ENCODE peak calls at places on chromosomes 11 and 22, in four cellular contexts. Y, S, Q and O are unnamed samples.

GRCh38 chr11:10307411-10308207 is 2.7 kb downstream of the ADM start:
- DNase-seq in Y (peak; percentile 91), Q (peak; percentile 93), S (peak; percentile 71), O (peak; percentile 83)

GRCh38 chr11:11157201-11157600 is 195.8 kb downstream of the CSNK2A3 start:
- DNase-seq in Q (no peak), S (peak; percentile 33), Y (peak; percentile 41), O (peak; percentile 39)

GRCh38 chr22:32992821-32993220 is 65.4 kb downstream of the SYN3 start:
- DNase-seq in S (no peak), Q (no peak), Y (no peak), O (no peak)

GRCh38 chr11:57596266-57596885 is 1.1 kb upstream of the SERPING1 start:
- DNase-seq in Q (no peak), Y (no peak), S (no peak), O (no peak)

GRCh38 chr11:66744485-66745355 is 15.7 kb upstream of the SPTBN2 start:
- DNase-seq in S (peak; percentile 58), Q (peak; percentile 88), Y (peak; percentile 94), O (peak; percentile 99)

GRCh38 chr11:78227906-78228305 is 39.2 kb downstream of the USP35 start:
- DNase-seq in S (no peak), Y (no peak), Q (no peak), O (no peak)

GRCh38 chr11:67632175-67632981 is 2.6 kb upstream of the NUDT8 start:
- DNase-seq in Q (no peak), S (peak; percentile 71), Y (no peak), O (no peak)

GRCh38 chr11:115500547-115501503 is 3.4 kb downstream of the CADM1 start:
- DNase-seq in S (peak; percentile 94), Q (no peak), Y (no peak), O (no peak)

GRCh38 chr22:36330655-36331305 is 57.0 kb downstream of the MYH9 start:
- DNase-seq in S (no peak), Q (no peak), Y (no peak), O (no peak)
- TF ChIP-seq RNF2 in S (no peak), Q (no peak), Y (no peak), O (no peak)

DNA sequence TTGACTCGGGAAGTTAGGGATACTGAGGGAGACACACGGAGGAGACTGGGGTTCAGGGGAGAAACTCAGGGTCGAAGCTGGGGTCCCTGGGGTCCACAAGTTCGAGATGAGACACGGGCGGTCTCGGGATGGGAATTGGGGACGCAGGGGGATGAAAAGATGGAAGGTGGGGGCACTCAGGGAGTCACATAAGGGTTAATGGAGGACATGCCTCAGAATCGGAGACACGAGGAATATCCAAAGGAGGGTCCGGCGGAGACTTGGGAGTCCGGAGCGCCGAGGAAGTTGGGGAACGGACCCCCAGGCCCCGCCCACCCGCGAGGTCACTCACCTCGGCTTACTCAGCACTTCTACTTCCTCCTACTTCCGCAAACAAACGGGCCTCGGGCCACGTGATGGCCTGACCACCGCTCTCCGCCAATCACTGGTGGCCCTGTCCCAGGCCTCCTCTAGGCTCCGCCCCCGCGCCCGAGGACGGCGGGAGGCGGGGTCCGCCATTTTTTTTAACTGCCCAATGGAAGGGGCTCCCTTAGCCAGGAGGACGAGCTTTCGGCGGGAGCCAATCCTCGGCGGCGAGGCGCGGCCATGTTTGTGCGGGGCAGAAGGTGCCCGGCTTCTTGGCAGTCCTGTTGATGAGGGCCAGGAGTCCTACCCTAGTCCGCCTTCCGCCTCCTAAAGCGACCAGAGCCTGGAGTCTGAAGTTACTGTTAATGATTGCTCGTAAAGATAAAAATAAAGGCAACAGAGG is at the start of gene PLA2G6:
- DNase-seq in Y (peak; percentile 91), Q (peak; percentile 98), S (peak; percentile 97), O (peak; percentile 98)
- TF ChIP-seq POLR2A in Y (peak; percentile 12), Q (peak; percentile 81), S (peak; percentile 57), O (peak; percentile 73)

DNA sequence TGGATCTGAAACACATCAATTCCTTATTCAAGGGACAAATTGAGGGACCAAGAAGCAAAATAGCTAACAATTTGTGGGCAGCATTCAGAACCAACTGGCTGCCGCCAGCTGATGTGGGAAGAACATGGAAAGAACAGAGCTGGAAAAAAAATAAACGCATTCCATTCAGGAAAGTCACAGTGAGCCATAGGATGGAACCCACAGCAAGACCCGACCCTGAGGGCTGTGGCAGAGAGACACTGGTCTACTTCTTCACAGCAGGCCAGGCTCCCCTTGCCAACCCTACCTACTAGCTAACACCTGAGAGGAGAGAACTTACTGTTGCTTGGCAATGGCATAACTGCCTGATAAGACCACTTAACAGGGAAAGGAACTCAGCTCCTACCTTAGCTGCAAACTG is 123.5 kb upstream of the APOA1 start:
- DNase-seq in Y (no peak), Q (no peak), S (no peak), O (no peak)
- TF ChIP-seq RNF2 in Y (no peak), Q (no peak), S (no peak), O (no peak)

GRCh38 chr22:27175974-27176373 is 518.6 kb downstream of the MIAT start:
- DNase-seq in Q (no peak), S (no peak), Y (no peak), O (no peak)
- TF ChIP-seq POLR2A in Q (no peak), S (no peak), Y (no peak), O (no peak)

DNA sequence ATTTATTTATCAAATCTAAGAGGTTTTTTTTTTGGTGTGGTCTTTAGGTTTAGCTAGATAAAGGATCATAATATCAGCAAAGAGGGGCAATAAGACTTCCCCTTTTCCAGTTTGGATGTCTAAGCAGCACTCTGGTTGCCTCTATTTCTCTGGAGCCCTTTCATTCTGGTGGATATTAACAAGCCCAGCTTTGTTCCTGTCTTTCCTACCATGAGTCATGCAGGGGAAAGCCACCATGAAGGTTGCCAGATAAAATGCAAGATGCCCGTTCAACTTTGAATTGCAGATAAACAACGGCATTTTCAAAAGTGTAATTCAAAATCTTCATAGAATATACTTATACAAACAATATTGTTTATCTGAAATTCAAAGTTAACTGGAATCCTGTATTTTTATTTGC is 143.6 kb downstream of the ADAMTS15 start:
- DNase-seq in Q (no peak), Y (no peak), S (no peak), O (no peak)
- TF ChIP-seq RNF2 in Q (no peak), Y (no peak), S (no peak), O (no peak)

GRCh38 chr22:46076651-46077339 is 73.5 kb upstream of the PPARA start:
- DNase-seq in Y (no peak), Q (no peak), S (no peak), O (no peak)
- TF ChIP-seq POLR2A in Y (no peak), Q (no peak), S (no peak), O (no peak)